ENCODE peak calls at places on chromosomes 7 and 10, in nine cellular contexts. One of them, this sample, is unnamed.

GRCh38 chr7:51249187-51249945 is 67.2 kb downstream of the COBL start:
- DNase-seq in stimulated activated CD8-positive, alpha-beta memory T cell treated with anti-CD3 and anti-CD28 coated beads, Interleukin-15, amount 100 ng/mL, for 1 hour: no peak
- DNase-seq in WTC11: no peak
- DNase-seq in mesothelial cell of epicardium: no peak
- DNase-seq in posterior vena cava: no peak
- DNase-seq in BJ: no peak
- DNase-seq in Right ventricle myocardium superior: no peak
- DNase-seq in G401: no peak
- DNase-seq in activated naive CD8-positive, alpha-beta T cell treated with anti-CD3 and anti-CD28 coated beads for 36 hours: no peak
- DNase-seq in this sample: no peak

GRCh38 chr10:90944759-90945158 is 23.9 kb upstream of the ANKRD1 start:
- DNase-seq in stimulated activated CD8-positive, alpha-beta memory T cell treated with anti-CD3 and anti-CD28 coated beads, Interleukin-15, amount 100 ng/mL, for 1 hour: no peak
- DNase-seq in G401: no peak
- DNase-seq in BJ: no peak
- DNase-seq in WTC11: no peak
- DNase-seq in Right ventricle myocardium superior: no peak
- DNase-seq in activated naive CD8-positive, alpha-beta T cell treated with anti-CD3 and anti-CD28 coated beads for 36 hours: no peak
- DNase-seq in mesothelial cell of epicardium: no peak
- DNase-seq in posterior vena cava: no peak
- DNase-seq in this sample: no peak

GRCh38 chr7:46468753-46469356 is 547.8 kb upstream of the IGFBP3 start:
- DNase-seq in BJ: no peak
- DNase-seq in mesothelial cell of epicardium: no peak
- DNase-seq in Right ventricle myocardium superior: no peak
- DNase-seq in stimulated activated CD8-positive, alpha-beta memory T cell treated with anti-CD3 and anti-CD28 coated beads, Interleukin-15, amount 100 ng/mL, for 1 hour: no peak
- DNase-seq in G401: no peak
- DNase-seq in WTC11: no peak
- DNase-seq in activated naive CD8-positive, alpha-beta T cell treated with anti-CD3 and anti-CD28 coated beads for 36 hours: no peak
- DNase-seq in posterior vena cava: no peak
- DNase-seq in this sample: peak; percentile 7

GRCh38 chr10:3249292-3249889 is 76.8 kb upstream of the PITRM1 start:
- DNase-seq in posterior vena cava: no peak
- DNase-seq in Right ventricle myocardium superior: no peak
- DNase-seq in WTC11: no peak
- DNase-seq in stimulated activated CD8-positive, alpha-beta memory T cell treated with anti-CD3 and anti-CD28 coated beads, Interleukin-15, amount 100 ng/mL, for 1 hour: no peak
- DNase-seq in activated naive CD8-positive, alpha-beta T cell treated with anti-CD3 and anti-CD28 coated beads for 36 hours: no peak
- DNase-seq in mesothelial cell of epicardium: no peak
- DNase-seq in BJ: no peak
- DNase-seq in G401: no peak
- DNase-seq in this sample: no peak

GRCh38 chr7:102165136-102165535 is 121.5 kb upstream of the SH2B2 start:
- DNase-seq in posterior vena cava: no peak
- DNase-seq in activated naive CD8-positive, alpha-beta T cell treated with anti-CD3 and anti-CD28 coated beads for 36 hours: no peak
- DNase-seq in mesothelial cell of epicardium: no peak
- DNase-seq in Right ventricle myocardium superior: no peak
- DNase-seq in stimulated activated CD8-positive, alpha-beta memory T cell treated with anti-CD3 and anti-CD28 coated beads, Interleukin-15, amount 100 ng/mL, for 1 hour: no peak
- DNase-seq in G401: no peak
- DNase-seq in BJ: no peak
- DNase-seq in WTC11: no peak
- DNase-seq in this sample: no peak

GRCh38 chr7:106775552-106775936 is 89.5 kb upstream of the PIK3CG start:
- DNase-seq in activated naive CD8-positive, alpha-beta T cell treated with anti-CD3 and anti-CD28 coated beads for 36 hours: no peak
- DNase-seq in WTC11: no peak
- DNase-seq in mesothelial cell of epicardium: no peak
- DNase-seq in stimulated activated CD8-positive, alpha-beta memory T cell treated with anti-CD3 and anti-CD28 coated beads, Interleukin-15, amount 100 ng/mL, for 1 hour: no peak
- DNase-seq in BJ: peak; percentile 59
- DNase-seq in Right ventricle myocardium superior: no peak
- DNase-seq in posterior vena cava: no peak
- DNase-seq in G401: no peak
- DNase-seq in this sample: no peak

GRCh38 chr7:3867847-3868246 is 566.8 kb downstream of the SDK1 start:
- DNase-seq in posterior vena cava: no peak
- DNase-seq in G401: no peak
- DNase-seq in mesothelial cell of epicardium: no peak
- DNase-seq in activated naive CD8-positive, alpha-beta T cell treated with anti-CD3 and anti-CD28 coated beads for 36 hours: no peak
- DNase-seq in BJ: no peak
- DNase-seq in Right ventricle myocardium superior: no peak
- DNase-seq in stimulated activated CD8-positive, alpha-beta memory T cell treated with anti-CD3 and anti-CD28 coated beads, Interleukin-15, amount 100 ng/mL, for 1 hour: no peak
- DNase-seq in WTC11: no peak
- DNase-seq in this sample: no peak

GRCh38 chr7:471866-472639 is 47.6 kb downstream of the PDGFA start:
- DNase-seq in posterior vena cava: peak; percentile 95
- DNase-seq in Right ventricle myocardium superior: peak; percentile 85
- DNase-seq in mesothelial cell of epicardium: peak; percentile 67
- DNase-seq in WTC11: peak; percentile 11
- DNase-seq in BJ: peak; percentile 83
- DNase-seq in activated naive CD8-positive, alpha-beta T cell treated with anti-CD3 and anti-CD28 coated beads for 36 hours: no peak
- DNase-seq in G401: no peak
- DNase-seq in stimulated activated CD8-positive, alpha-beta memory T cell treated with anti-CD3 and anti-CD28 coated beads, Interleukin-15, amount 100 ng/mL, for 1 hour: no peak
- DNase-seq in this sample: no peak

GRCh38 chr7:131011437-131011752 is 277.4 kb upstream of the KLF14 start:
- DNase-seq in mesothelial cell of epicardium: no peak
- DNase-seq in G401: peak; percentile 53
- DNase-seq in stimulated activated CD8-positive, alpha-beta memory T cell treated with anti-CD3 and anti-CD28 coated beads, Interleukin-15, amount 100 ng/mL, for 1 hour: no peak
- DNase-seq in activated naive CD8-positive, alpha-beta T cell treated with anti-CD3 and anti-CD28 coated beads for 36 hours: peak; percentile 42
- DNase-seq in BJ: no peak
- DNase-seq in Right ventricle myocardium superior: peak; percentile 66
- DNase-seq in posterior vena cava: no peak
- DNase-seq in WTC11: peak; percentile 25
- DNase-seq in this sample: peak; percentile 27

GRCh38 chr10:21030096-21030495 is 133.0 kb upstream of the NEBL start:
- DNase-seq in BJ: no peak
- DNase-seq in G401: no peak
- DNase-seq in mesothelial cell of epicardium: no peak
- DNase-seq in stimulated activated CD8-positive, alpha-beta memory T cell treated with anti-CD3 and anti-CD28 coated beads, Interleukin-15, amount 100 ng/mL, for 1 hour: no peak
- DNase-seq in Right ventricle myocardium superior: no peak
- DNase-seq in WTC11: no peak
- DNase-seq in activated naive CD8-positive, alpha-beta T cell treated with anti-CD3 and anti-CD28 coated beads for 36 hours: no peak
- DNase-seq in posterior vena cava: no peak
- DNase-seq in this sample: no peak

GRCh38 chr10:95831515-95831914 is 75.6 kb downstream of the ENTPD1 start:
- DNase-seq in G401: no peak
- DNase-seq in stimulated activated CD8-positive, alpha-beta memory T cell treated with anti-CD3 and anti-CD28 coated beads, Interleukin-15, amount 100 ng/mL, for 1 hour: no peak
- DNase-seq in Right ventricle myocardium superior: no peak
- DNase-seq in BJ: no peak
- DNase-seq in mesothelial cell of epicardium: no peak
- DNase-seq in activated naive CD8-positive, alpha-beta T cell treated with anti-CD3 and anti-CD28 coated beads for 36 hours: no peak
- DNase-seq in WTC11: no peak
- DNase-seq in posterior vena cava: no peak
- DNase-seq in this sample: no peak

GRCh38 chr10:45470098-45471012 is 96.3 kb downstream of the ALOX5 start:
- DNase-seq in BJ: peak; percentile 13
- DNase-seq in Right ventricle myocardium superior: no peak
- DNase-seq in mesothelial cell of epicardium: no peak
- DNase-seq in WTC11: peak; percentile 33
- DNase-seq in posterior vena cava: no peak
- DNase-seq in stimulated activated CD8-positive, alpha-beta memory T cell treated with anti-CD3 and anti-CD28 coated beads, Interleukin-15, amount 100 ng/mL, for 1 hour: peak; percentile 4
- DNase-seq in activated naive CD8-positive, alpha-beta T cell treated with anti-CD3 and anti-CD28 coated beads for 36 hours: peak; percentile 45
- DNase-seq in G401: no peak
- DNase-seq in this sample: peak; percentile 22

GRCh38 chr7:114835861-114836260 is 86.0 kb upstream of the MDFIC start:
- DNase-seq in BJ: no peak
- DNase-seq in mesothelial cell of epicardium: no peak
- DNase-seq in stimulated activated CD8-positive, alpha-beta memory T cell treated with anti-CD3 and anti-CD28 coated beads, Interleukin-15, amount 100 ng/mL, for 1 hour: no peak
- DNase-seq in activated naive CD8-positive, alpha-beta T cell treated with anti-CD3 and anti-CD28 coated beads for 36 hours: no peak
- DNase-seq in WTC11: no peak
- DNase-seq in Right ventricle myocardium superior: no peak
- DNase-seq in G401: no peak
- DNase-seq in posterior vena cava: no peak
- DNase-seq in this sample: no peak

GRCh38 chr7:46355331-46355730 is 434.3 kb upstream of the IGFBP3 start:
- DNase-seq in mesothelial cell of epicardium: no peak
- DNase-seq in BJ: no peak
- DNase-seq in stimulated activated CD8-positive, alpha-beta memory T cell treated with anti-CD3 and anti-CD28 coated beads, Interleukin-15, amount 100 ng/mL, for 1 hour: no peak
- DNase-seq in activated naive CD8-positive, alpha-beta T cell treated with anti-CD3 and anti-CD28 coated beads for 36 hours: no peak
- DNase-seq in Right ventricle myocardium superior: no peak
- DNase-seq in G401: no peak
- DNase-seq in WTC11: no peak
- DNase-seq in posterior vena cava: no peak
- DNase-seq in this sample: no peak

GRCh38 chr10:73886625-73887024 is 12.3 kb upstream of the CAMK2G start:
- DNase-seq in WTC11: no peak
- DNase-seq in stimulated activated CD8-positive, alpha-beta memory T cell treated with anti-CD3 and anti-CD28 coated beads, Interleukin-15, amount 100 ng/mL, for 1 hour: no peak
- DNase-seq in G401: peak; percentile 36
- DNase-seq in BJ: no peak
- DNase-seq in activated naive CD8-positive, alpha-beta T cell treated with anti-CD3 and anti-CD28 coated beads for 36 hours: no peak
- DNase-seq in posterior vena cava: no peak
- DNase-seq in Right ventricle myocardium superior: no peak
- DNase-seq in mesothelial cell of epicardium: no peak
- DNase-seq in this sample: no peak

GRCh38 chr7:108211382-108212201 is 81.4 kb upstream of the LAMB4 start:
- DNase-seq in mesothelial cell of epicardium: no peak
- DNase-seq in G401: no peak
- DNase-seq in posterior vena cava: no peak
- DNase-seq in WTC11: peak; percentile 44
- DNase-seq in stimulated activated CD8-positive, alpha-beta memory T cell treated with anti-CD3 and anti-CD28 coated beads, Interleukin-15, amount 100 ng/mL, for 1 hour: no peak
- DNase-seq in BJ: no peak
- DNase-seq in Right ventricle myocardium superior: no peak
- DNase-seq in activated naive CD8-positive, alpha-beta T cell treated with anti-CD3 and anti-CD28 coated beads for 36 hours: peak; percentile 17
- DNase-seq in this sample: peak; percentile 44

GRCh38 chr7:131072505-131073091 is 255.1 kb upstream of the MKLN1 start:
- DNase-seq in G401: no peak
- DNase-seq in activated naive CD8-positive, alpha-beta T cell treated with anti-CD3 and anti-CD28 coated beads for 36 hours: no peak
- DNase-seq in BJ: no peak
- DNase-seq in stimulated activated CD8-positive, alpha-beta memory T cell treated with anti-CD3 and anti-CD28 coated beads, Interleukin-15, amount 100 ng/mL, for 1 hour: no peak
- DNase-seq in posterior vena cava: no peak
- DNase-seq in Right ventricle myocardium superior: no peak
- DNase-seq in WTC11: peak; percentile 28
- DNase-seq in mesothelial cell of epicardium: no peak
- DNase-seq in this sample: peak; percentile 65

GRCh38 chr7:77426521-77427051 is 10.4 kb upstream of the GSAP start:
- DNase-seq in G401: no peak
- DNase-seq in stimulated activated CD8-positive, alpha-beta memory T cell treated with anti-CD3 and anti-CD28 coated beads, Interleukin-15, amount 100 ng/mL, for 1 hour: no peak
- DNase-seq in BJ: peak; percentile 14
- DNase-seq in WTC11: no peak
- DNase-seq in mesothelial cell of epicardium: no peak
- DNase-seq in posterior vena cava: no peak
- DNase-seq in activated naive CD8-positive, alpha-beta T cell treated with anti-CD3 and anti-CD28 coated beads for 36 hours: no peak
- DNase-seq in Right ventricle myocardium superior: no peak
- DNase-seq in this sample: peak; percentile 20

GRCh38 chr7:139728203-139728602 is 49.6 kb downstream of the HIPK2 start:
- DNase-seq in posterior vena cava: no peak
- DNase-seq in WTC11: no peak
- DNase-seq in Right ventricle myocardium superior: no peak
- DNase-seq in activated naive CD8-positive, alpha-beta T cell treated with anti-CD3 and anti-CD28 coated beads for 36 hours: no peak
- DNase-seq in G401: no peak
- DNase-seq in mesothelial cell of epicardium: no peak
- DNase-seq in stimulated activated CD8-positive, alpha-beta memory T cell treated with anti-CD3 and anti-CD28 coated beads, Interleukin-15, amount 100 ng/mL, for 1 hour: no peak
- DNase-seq in BJ: no peak
- DNase-seq in this sample: no peak

GRCh38 chr7:153066711-153067110 is 307.2 kb downstream of the ACTR3B start:
- DNase-seq in Right ventricle myocardium superior: no peak
- DNase-seq in mesothelial cell of epicardium: no peak
- DNase-seq in G401: no peak
- DNase-seq in BJ: no peak
- DNase-seq in stimulated activated CD8-positive, alpha-beta memory T cell treated with anti-CD3 and anti-CD28 coated beads, Interleukin-15, amount 100 ng/mL, for 1 hour: no peak
- DNase-seq in WTC11: no peak
- DNase-seq in activated naive CD8-positive, alpha-beta T cell treated with anti-CD3 and anti-CD28 coated beads for 36 hours: no peak
- DNase-seq in posterior vena cava: no peak
- DNase-seq in this sample: no peak

GRCh38 chr10:34018811-34019210 is 684.3 kb upstream of the NRP1 start:
- DNase-seq in G401: no peak
- DNase-seq in WTC11: no peak
- DNase-seq in posterior vena cava: no peak
- DNase-seq in BJ: no peak
- DNase-seq in Right ventricle myocardium superior: no peak
- DNase-seq in stimulated activated CD8-positive, alpha-beta memory T cell treated with anti-CD3 and anti-CD28 coated beads, Interleukin-15, amount 100 ng/mL, for 1 hour: no peak
- DNase-seq in activated naive CD8-positive, alpha-beta T cell treated with anti-CD3 and anti-CD28 coated beads for 36 hours: no peak
- DNase-seq in mesothelial cell of epicardium: no peak
- DNase-seq in this sample: no peak

GRCh38 chr7:44076101-44076895 is 6.0 kb downstream of the POLM start:
- DNase-seq in G401: no peak
- DNase-seq in posterior vena cava: peak; percentile 71
- DNase-seq in mesothelial cell of epicardium: no peak
- DNase-seq in Right ventricle myocardium superior: peak; percentile 72
- DNase-seq in activated naive CD8-positive, alpha-beta T cell treated with anti-CD3 and anti-CD28 coated beads for 36 hours: no peak
- DNase-seq in BJ: no peak
- DNase-seq in stimulated activated CD8-positive, alpha-beta memory T cell treated with anti-CD3 and anti-CD28 coated beads, Interleukin-15, amount 100 ng/mL, for 1 hour: no peak
- DNase-seq in WTC11: no peak
- DNase-seq in this sample: no peak

GRCh38 chr7:142913051-142913450 is 20.5 kb downstream of the TRPV5 start:
- DNase-seq in Right ventricle myocardium superior: no peak
- DNase-seq in BJ: no peak
- DNase-seq in activated naive CD8-positive, alpha-beta T cell treated with anti-CD3 and anti-CD28 coated beads for 36 hours: no peak
- DNase-seq in stimulated activated CD8-positive, alpha-beta memory T cell treated with anti-CD3 and anti-CD28 coated beads, Interleukin-15, amount 100 ng/mL, for 1 hour: no peak
- DNase-seq in G401: no peak
- DNase-seq in posterior vena cava: no peak
- DNase-seq in WTC11: no peak
- DNase-seq in mesothelial cell of epicardium: no peak
- DNase-seq in this sample: no peak

GRCh38 chr7:121519548-121520521 is 123.7 kb upstream of the FAM3C start:
- DNase-seq in stimulated activated CD8-positive, alpha-beta memory T cell treated with anti-CD3 and anti-CD28 coated beads, Interleukin-15, amount 100 ng/mL, for 1 hour: no peak
- DNase-seq in BJ: no peak
- DNase-seq in posterior vena cava: no peak
- DNase-seq in G401: no peak
- DNase-seq in WTC11: no peak
- DNase-seq in mesothelial cell of epicardium: no peak
- DNase-seq in activated naive CD8-positive, alpha-beta T cell treated with anti-CD3 and anti-CD28 coated beads for 36 hours: no peak
- DNase-seq in Right ventricle myocardium superior: peak; percentile 41
- DNase-seq in this sample: no peak

GRCh38 chr10:86657011-86657395 is 2.7 kb downstream of the OPN4 start:
- DNase-seq in BJ: no peak
- DNase-seq in activated naive CD8-positive, alpha-beta T cell treated with anti-CD3 and anti-CD28 coated beads for 36 hours: no peak
- DNase-seq in WTC11: no peak
- DNase-seq in mesothelial cell of epicardium: no peak
- DNase-seq in G401: no peak
- DNase-seq in Right ventricle myocardium superior: no peak
- DNase-seq in stimulated activated CD8-positive, alpha-beta memory T cell treated with anti-CD3 and anti-CD28 coated beads, Interleukin-15, amount 100 ng/mL, for 1 hour: no peak
- DNase-seq in posterior vena cava: no peak
- DNase-seq in this sample: no peak

GRCh38 chr10:60423920-60424319 is 34.2 kb upstream of the ANK3 start:
- DNase-seq in activated naive CD8-positive, alpha-beta T cell treated with anti-CD3 and anti-CD28 coated beads for 36 hours: no peak
- DNase-seq in BJ: no peak
- DNase-seq in WTC11: no peak
- DNase-seq in mesothelial cell of epicardium: no peak
- DNase-seq in stimulated activated CD8-positive, alpha-beta memory T cell treated with anti-CD3 and anti-CD28 coated beads, Interleukin-15, amount 100 ng/mL, for 1 hour: no peak
- DNase-seq in posterior vena cava: no peak
- DNase-seq in Right ventricle myocardium superior: no peak
- DNase-seq in G401: no peak
- DNase-seq in this sample: no peak

GRCh38 chr7:107768263-107768662 is 24.3 kb downstream of the CBLL1 start:
- DNase-seq in WTC11: no peak
- DNase-seq in Right ventricle myocardium superior: no peak
- DNase-seq in posterior vena cava: no peak
- DNase-seq in stimulated activated CD8-positive, alpha-beta memory T cell treated with anti-CD3 and anti-CD28 coated beads, Interleukin-15, amount 100 ng/mL, for 1 hour: no peak
- DNase-seq in mesothelial cell of epicardium: no peak
- DNase-seq in activated naive CD8-positive, alpha-beta T cell treated with anti-CD3 and anti-CD28 coated beads for 36 hours: no peak
- DNase-seq in G401: no peak
- DNase-seq in BJ: no peak
- DNase-seq in this sample: no peak

GRCh38 chr7:94394399-94395140 is at the start of gene COL1A2:
- DNase-seq in G401: no peak
- DNase-seq in activated naive CD8-positive, alpha-beta T cell treated with anti-CD3 and anti-CD28 coated beads for 36 hours: peak; percentile 20
- DNase-seq in WTC11: peak; percentile 68
- DNase-seq in BJ: peak; percentile 94
- DNase-seq in stimulated activated CD8-positive, alpha-beta memory T cell treated with anti-CD3 and anti-CD28 coated beads, Interleukin-15, amount 100 ng/mL, for 1 hour: no peak
- DNase-seq in posterior vena cava: peak; percentile 97
- DNase-seq in Right ventricle myocardium superior: peak; percentile 85
- DNase-seq in mesothelial cell of epicardium: peak; percentile 60
- DNase-seq in this sample: no peak

GRCh38 chr10:75613685-75614587 is 182.5 kb downstream of the LRMDA start:
- DNase-seq in G401: no peak
- DNase-seq in mesothelial cell of epicardium: no peak
- DNase-seq in WTC11: no peak
- DNase-seq in BJ: no peak
- DNase-seq in activated naive CD8-positive, alpha-beta T cell treated with anti-CD3 and anti-CD28 coated beads for 36 hours: no peak
- DNase-seq in stimulated activated CD8-positive, alpha-beta memory T cell treated with anti-CD3 and anti-CD28 coated beads, Interleukin-15, amount 100 ng/mL, for 1 hour: no peak
- DNase-seq in posterior vena cava: no peak
- DNase-seq in Right ventricle myocardium superior: no peak
- DNase-seq in this sample: no peak

GRCh38 chr10:6239213-6239991 is 36.7 kb downstream of the PFKFB3 start:
- DNase-seq in posterior vena cava: no peak
- DNase-seq in G401: peak; percentile 14
- DNase-seq in WTC11: no peak
- DNase-seq in mesothelial cell of epicardium: no peak
- DNase-seq in BJ: peak; percentile 98
- DNase-seq in activated naive CD8-positive, alpha-beta T cell treated with anti-CD3 and anti-CD28 coated beads for 36 hours: peak; percentile 74
- DNase-seq in Right ventricle myocardium superior: no peak
- DNase-seq in stimulated activated CD8-positive, alpha-beta memory T cell treated with anti-CD3 and anti-CD28 coated beads, Interleukin-15, amount 100 ng/mL, for 1 hour: peak; percentile 24
- DNase-seq in this sample: no peak

GRCh38 chr10:123743441-123744225 is 77.5 kb downstream of the GPR26 start:
- DNase-seq in mesothelial cell of epicardium: no peak
- DNase-seq in BJ: peak; percentile 19
- DNase-seq in stimulated activated CD8-positive, alpha-beta memory T cell treated with anti-CD3 and anti-CD28 coated beads, Interleukin-15, amount 100 ng/mL, for 1 hour: no peak
- DNase-seq in WTC11: no peak
- DNase-seq in G401: no peak
- DNase-seq in activated naive CD8-positive, alpha-beta T cell treated with anti-CD3 and anti-CD28 coated beads for 36 hours: no peak
- DNase-seq in posterior vena cava: no peak
- DNase-seq in Right ventricle myocardium superior: no peak
- DNase-seq in this sample: no peak

This sample was measured in HAP-1.